ENCODE peak calls at places on chromosomes 7 and 10, in eight cellular contexts. One of them, this sample, is unnamed.

GRCh38 chr10:43304687-43305333 is 37.9 kb upstream of the RASGEF1A start:
- DNase-seq in esophagus squamous epithelium: no peak
- DNase-seq in stomach: peak; percentile 80
- DNase-seq in heart left ventricle: peak; percentile 76
- DNase-seq in Peyer's patch: peak; percentile 88
- DNase-seq in suprapubic skin: peak; percentile 91
- DNase-seq in transverse colon: peak; percentile 76
- DNase-seq in breast epithelium: peak; percentile 66
- DNase-seq in this sample: no peak

GRCh38 chr10:108787932-108788331 is 1135.4 kb downstream of the XPNPEP1 start:
- DNase-seq in suprapubic skin: no peak
- DNase-seq in transverse colon: no peak
- DNase-seq in Peyer's patch: no peak
- DNase-seq in esophagus squamous epithelium: no peak
- DNase-seq in heart left ventricle: no peak
- DNase-seq in breast epithelium: no peak
- DNase-seq in stomach: no peak
- DNase-seq in this sample: no peak

GRCh38 chr10:3702056-3702546 is 82.9 kb downstream of the KLF6 start:
- DNase-seq in stomach: no peak
- DNase-seq in suprapubic skin: no peak
- DNase-seq in Peyer's patch: no peak
- DNase-seq in esophagus squamous epithelium: no peak
- DNase-seq in breast epithelium: no peak
- DNase-seq in heart left ventricle: no peak
- DNase-seq in transverse colon: no peak
- DNase-seq in this sample: no peak

GRCh38 chr7:122887198-122887597 is 938 bp upstream of the CADPS2 start:
- DNase-seq in suprapubic skin: peak; percentile 86
- DNase-seq in transverse colon: peak; percentile 62
- DNase-seq in breast epithelium: peak; percentile 60
- DNase-seq in esophagus squamous epithelium: no peak
- DNase-seq in heart left ventricle: peak; percentile 63
- DNase-seq in Peyer's patch: peak; percentile 74
- DNase-seq in stomach: peak; percentile 78
- DNase-seq in this sample: no peak

GRCh38 chr7:44106311-44107065 is 2.3 kb downstream of the AEBP1 start:
- DNase-seq in esophagus squamous epithelium: no peak
- DNase-seq in breast epithelium: no peak
- DNase-seq in stomach: no peak
- DNase-seq in transverse colon: no peak
- DNase-seq in heart left ventricle: no peak
- DNase-seq in suprapubic skin: no peak
- DNase-seq in Peyer's patch: no peak
- DNase-seq in this sample: no peak

GRCh38 chr7:137439829-137440433 is 96.4 kb upstream of the PTN start:
- DNase-seq in heart left ventricle: no peak
- DNase-seq in suprapubic skin: no peak
- DNase-seq in Peyer's patch: no peak
- DNase-seq in transverse colon: no peak
- DNase-seq in stomach: no peak
- DNase-seq in esophagus squamous epithelium: no peak
- DNase-seq in breast epithelium: no peak
- DNase-seq in this sample: no peak

GRCh38 chr7:36910401-36910800 is 186.1 kb upstream of the AOAH start:
- DNase-seq in Peyer's patch: no peak
- DNase-seq in transverse colon: no peak
- DNase-seq in stomach: no peak
- DNase-seq in suprapubic skin: no peak
- DNase-seq in breast epithelium: no peak
- DNase-seq in esophagus squamous epithelium: no peak
- DNase-seq in heart left ventricle: no peak
- DNase-seq in this sample: no peak

GRCh38 chr10:124865676-124866075 is 64.1 kb downstream of the ABRAXAS2 start:
- DNase-seq in transverse colon: no peak
- DNase-seq in heart left ventricle: no peak
- DNase-seq in stomach: no peak
- DNase-seq in suprapubic skin: no peak
- DNase-seq in Peyer's patch: no peak
- DNase-seq in breast epithelium: peak; percentile 27
- DNase-seq in esophagus squamous epithelium: no peak
- DNase-seq in this sample: no peak

GRCh38 chr7:142355328-142355727 is 97.5 kb upstream of the PRSS58 start:
- DNase-seq in Peyer's patch: no peak
- DNase-seq in transverse colon: no peak
- DNase-seq in esophagus squamous epithelium: no peak
- DNase-seq in breast epithelium: no peak
- DNase-seq in stomach: no peak
- DNase-seq in suprapubic skin: no peak
- DNase-seq in heart left ventricle: no peak
- DNase-seq in this sample: no peak

GRCh38 chr10:57952741-57953140 is 315.0 kb downstream of the IPMK start:
- DNase-seq in suprapubic skin: no peak
- DNase-seq in heart left ventricle: no peak
- DNase-seq in transverse colon: no peak
- DNase-seq in Peyer's patch: no peak
- DNase-seq in breast epithelium: no peak
- DNase-seq in stomach: no peak
- DNase-seq in esophagus squamous epithelium: no peak
- DNase-seq in this sample: no peak

GRCh38 chr10:52772623-52773022 is at the start of gene MBL2:
- DNase-seq in transverse colon: no peak
- DNase-seq in esophagus squamous epithelium: no peak
- DNase-seq in heart left ventricle: no peak
- DNase-seq in Peyer's patch: no peak
- DNase-seq in suprapubic skin: no peak
- DNase-seq in stomach: no peak
- DNase-seq in breast epithelium: no peak
- DNase-seq in this sample: no peak

GRCh38 chr10:55224007-55224781 is 423.2 kb upstream of the PCDH15 start:
- DNase-seq in transverse colon: no peak
- DNase-seq in stomach: no peak
- DNase-seq in breast epithelium: no peak
- DNase-seq in suprapubic skin: no peak
- DNase-seq in heart left ventricle: no peak
- DNase-seq in esophagus squamous epithelium: no peak
- DNase-seq in Peyer's patch: no peak
- DNase-seq in this sample: no peak

GRCh38 chr7:155298288-155298833 is 683 bp downstream of the INSIG1 start:
- DNase-seq in breast epithelium: no peak
- DNase-seq in esophagus squamous epithelium: no peak
- DNase-seq in stomach: no peak
- DNase-seq in heart left ventricle: no peak
- DNase-seq in transverse colon: no peak
- DNase-seq in Peyer's patch: no peak
- DNase-seq in suprapubic skin: no peak
- DNase-seq in this sample: peak; percentile 58

GRCh38 chr10:6647811-6648526 is 67.9 kb upstream of the PRKCQ start:
- DNase-seq in Peyer's patch: peak; percentile 71
- DNase-seq in heart left ventricle: peak; percentile 19
- DNase-seq in esophagus squamous epithelium: no peak
- DNase-seq in suprapubic skin: no peak
- DNase-seq in breast epithelium: no peak
- DNase-seq in transverse colon: peak; percentile 39
- DNase-seq in stomach: peak; percentile 54
- DNase-seq in this sample: no peak

GRCh38 chr7:11760372-11760771 is 71.6 kb downstream of the THSD7A start:
- DNase-seq in breast epithelium: no peak
- DNase-seq in transverse colon: no peak
- DNase-seq in suprapubic skin: no peak
- DNase-seq in stomach: no peak
- DNase-seq in esophagus squamous epithelium: no peak
- DNase-seq in Peyer's patch: no peak
- DNase-seq in heart left ventricle: no peak
- DNase-seq in this sample: no peak

GRCh38 chr7:100887186-100887954 is 2.1 kb downstream of the UFSP1 start:
- DNase-seq in suprapubic skin: no peak
- DNase-seq in transverse colon: peak; percentile 77
- DNase-seq in heart left ventricle: no peak
- DNase-seq in stomach: no peak
- DNase-seq in esophagus squamous epithelium: no peak
- DNase-seq in breast epithelium: no peak
- DNase-seq in Peyer's patch: peak; percentile 89
- DNase-seq in this sample: no peak

GRCh38 chr10:70761727-70762350 is 23.3 kb downstream of the TBATA start:
- DNase-seq in transverse colon: no peak
- DNase-seq in suprapubic skin: no peak
- DNase-seq in heart left ventricle: no peak
- DNase-seq in stomach: no peak
- DNase-seq in breast epithelium: no peak
- DNase-seq in Peyer's patch: no peak
- DNase-seq in esophagus squamous epithelium: no peak
- DNase-seq in this sample: no peak

GRCh38 chr10:103685880-103686669 is 169.3 kb downstream of the SH3PXD2A start:
- DNase-seq in breast epithelium: peak; percentile 66
- DNase-seq in esophagus squamous epithelium: no peak
- DNase-seq in stomach: peak; percentile 82
- DNase-seq in heart left ventricle: peak; percentile 78
- DNase-seq in transverse colon: peak; percentile 86
- DNase-seq in Peyer's patch: peak; percentile 92
- DNase-seq in suprapubic skin: peak; percentile 90
- DNase-seq in this sample: no peak

GRCh38 chr7:123769371-123769770 is 20.6 kb upstream of the WASL start:
- DNase-seq in esophagus squamous epithelium: no peak
- DNase-seq in breast epithelium: no peak
- DNase-seq in Peyer's patch: no peak
- DNase-seq in transverse colon: no peak
- DNase-seq in stomach: peak; percentile 62
- DNase-seq in suprapubic skin: no peak
- DNase-seq in heart left ventricle: peak; percentile 33
- DNase-seq in this sample: no peak

GRCh38 chr10:20350509-20350908 is 534.3 kb downstream of the PLXDC2 start:
- DNase-seq in heart left ventricle: no peak
- DNase-seq in stomach: no peak
- DNase-seq in transverse colon: no peak
- DNase-seq in esophagus squamous epithelium: no peak
- DNase-seq in Peyer's patch: no peak
- DNase-seq in breast epithelium: no peak
- DNase-seq in suprapubic skin: no peak
- DNase-seq in this sample: no peak
- H3K9me3 ChIP-seq in heart left ventricle: peaks cover 9% of the 10 kb centered on the region
- H3K9me3 ChIP-seq in stomach: no peaks in the 10 kb centered on the region
- H3K9me3 ChIP-seq in transverse colon: no peaks in the 10 kb centered on the region
- H3K9me3 ChIP-seq in esophagus squamous epithelium: no peaks in the 10 kb centered on the region
- H3K9me3 ChIP-seq in Peyer's patch: no peaks in the 10 kb centered on the region
- H3K9me3 ChIP-seq in breast epithelium: no peaks in the 10 kb centered on the region
- H3K9me3 ChIP-seq in suprapubic skin: no peaks in the 10 kb centered on the region
- H3K9me3 ChIP-seq in this sample: no peaks in the 10 kb centered on the region

GRCh38 chr7:107167483-107168232 is 1.1 kb upstream of the HBP1 start:
- DNase-seq in suprapubic skin: peak; percentile 83
- DNase-seq in esophagus squamous epithelium: no peak
- DNase-seq in heart left ventricle: no peak
- DNase-seq in breast epithelium: no peak
- DNase-seq in stomach: peak; percentile 53
- DNase-seq in Peyer's patch: no peak
- DNase-seq in transverse colon: no peak
- DNase-seq in this sample: no peak

GRCh38 chr7:107169120-107170050 is 582 bp downstream of the HBP1 start:
- DNase-seq in Peyer's patch: peak; percentile 96
- DNase-seq in breast epithelium: peak; percentile 98
- DNase-seq in stomach: peak; percentile 97
- DNase-seq in transverse colon: peak; percentile 96
- DNase-seq in suprapubic skin: peak; percentile 98
- DNase-seq in esophagus squamous epithelium: peak; percentile 59
- DNase-seq in heart left ventricle: peak; percentile 97
- DNase-seq in this sample: peak; percentile 98

GRCh38 chr7:107170051-107170661 is 1.4 kb downstream of the HBP1 start:
- DNase-seq in breast epithelium: no peak
- DNase-seq in esophagus squamous epithelium: no peak
- DNase-seq in suprapubic skin: no peak
- DNase-seq in transverse colon: no peak
- DNase-seq in stomach: no peak
- DNase-seq in Peyer's patch: no peak
- DNase-seq in heart left ventricle: no peak
- DNase-seq in this sample: no peak

GRCh38 chr7:107166702-107167426 is 1.9 kb upstream of the HBP1 start:
- DNase-seq in Peyer's patch: no peak
- DNase-seq in heart left ventricle: no peak
- DNase-seq in stomach: no peak
- DNase-seq in breast epithelium: no peak
- DNase-seq in esophagus squamous epithelium: no peak
- DNase-seq in suprapubic skin: no peak
- DNase-seq in transverse colon: no peak
- DNase-seq in this sample: no peak

GRCh38 chr7:107168233-107169119 is at the start of gene HBP1:
- DNase-seq in breast epithelium: peak; percentile 100
- DNase-seq in Peyer's patch: peak; percentile 99
- DNase-seq in esophagus squamous epithelium: peak; percentile 100
- DNase-seq in transverse colon: peak; percentile 99
- DNase-seq in suprapubic skin: peak; percentile 100
- DNase-seq in heart left ventricle: peak; percentile 99
- DNase-seq in stomach: peak; percentile 99
- DNase-seq in this sample: peak; percentile 99
- H3K4me1 ChIP-seq in breast epithelium: peaks cover 19% of the 10 kb centered on the region
- H3K4me1 ChIP-seq in Peyer's patch: peaks cover 4% of the 10 kb centered on the region
- H3K4me1 ChIP-seq in esophagus squamous epithelium: peaks cover 5% of the 10 kb centered on the region
- H3K4me1 ChIP-seq in transverse colon: peaks cover 39% of the 10 kb centered on the region
- H3K4me1 ChIP-seq in suprapubic skin: peaks cover 35% of the 10 kb centered on the region
- H3K4me1 ChIP-seq in heart left ventricle: peaks cover 30% of the 10 kb centered on the region
- H3K4me1 ChIP-seq in stomach: peaks cover 15% of the 10 kb centered on the region
- H3K4me1 ChIP-seq in this sample: peaks cover 34% of the 10 kb centered on the region

DNA sequence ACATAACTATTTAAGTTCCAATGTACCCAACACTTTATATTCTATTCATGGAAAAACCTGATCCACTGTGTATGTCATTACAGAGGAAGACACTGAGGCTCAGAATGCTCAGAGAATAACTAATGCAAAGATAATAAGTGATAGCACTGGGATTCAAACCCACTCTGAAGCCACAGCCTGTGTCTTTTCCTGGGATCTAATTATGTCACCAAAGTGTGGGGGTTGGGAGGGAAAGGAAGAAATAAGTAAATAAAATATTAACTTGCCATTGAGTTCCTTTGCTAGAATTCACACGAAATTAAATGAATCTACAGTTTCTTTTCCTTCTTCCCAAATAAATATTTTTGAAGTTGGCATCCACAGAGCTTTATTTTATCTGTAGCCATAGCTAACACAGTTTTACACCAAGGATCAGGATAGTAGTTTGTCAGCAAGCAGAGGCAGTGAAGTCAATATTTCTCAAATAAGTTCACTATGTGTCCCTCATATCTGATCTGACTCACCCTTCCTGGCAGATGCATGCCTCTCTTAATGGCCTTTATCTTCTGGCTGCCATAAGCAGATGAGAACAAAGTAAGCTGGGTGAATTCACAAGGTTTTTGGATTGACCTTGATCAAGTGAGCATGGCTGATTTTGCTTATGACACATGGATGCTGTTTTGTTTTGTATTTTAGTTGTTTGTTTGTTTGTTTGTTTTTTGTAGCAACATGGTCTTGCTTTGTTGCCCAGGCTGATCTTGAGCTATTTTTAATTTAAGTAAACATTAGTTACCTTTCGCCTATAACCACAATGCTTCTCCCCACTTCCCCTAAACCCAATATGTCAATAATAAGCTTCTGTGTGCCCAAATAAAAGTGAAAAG is 6.3 kb downstream of the RAPGEF5 start:
- DNase-seq in breast epithelium: no peak
- DNase-seq in esophagus squamous epithelium: no peak
- DNase-seq in stomach: no peak
- DNase-seq in suprapubic skin: no peak
- DNase-seq in transverse colon: no peak
- DNase-seq in Peyer's patch: peak; percentile 73
- DNase-seq in heart left ventricle: no peak
- DNase-seq in this sample: no peak
- TF ChIP-seq POLR2A in breast epithelium: no peak
- TF ChIP-seq POLR2A in esophagus squamous epithelium: no peak
- TF ChIP-seq POLR2A in stomach: no peak
- TF ChIP-seq POLR2A in suprapubic skin: no peak
- TF ChIP-seq POLR2A in transverse colon: no peak
- TF ChIP-seq POLR2A in Peyer's patch: no peak
- TF ChIP-seq POLR2A in heart left ventricle: no peak
- TF ChIP-seq POLR2A in this sample: no peak

GRCh38 chr7:10521306-10521705 is 452.4 kb upstream of the PHF14 start:
- DNase-seq in suprapubic skin: no peak
- DNase-seq in transverse colon: no peak
- DNase-seq in heart left ventricle: no peak
- DNase-seq in esophagus squamous epithelium: no peak
- DNase-seq in Peyer's patch: no peak
- DNase-seq in breast epithelium: no peak
- DNase-seq in stomach: no peak
- DNase-seq in this sample: no peak
- H3K9me3 ChIP-seq in suprapubic skin: no peaks in the 10 kb centered on the region
- H3K9me3 ChIP-seq in transverse colon: no peaks in the 10 kb centered on the region
- H3K9me3 ChIP-seq in heart left ventricle: no peaks in the 10 kb centered on the region
- H3K9me3 ChIP-seq in esophagus squamous epithelium: no peaks in the 10 kb centered on the region
- H3K9me3 ChIP-seq in Peyer's patch: no peaks in the 10 kb centered on the region
- H3K9me3 ChIP-seq in breast epithelium: no peaks in the 10 kb centered on the region
- H3K9me3 ChIP-seq in stomach: no peaks in the 10 kb centered on the region
- H3K9me3 ChIP-seq in this sample: no peaks in the 10 kb centered on the region

This sample was measured in vagina.